ENCODE peak calls at places on chromosomes 7 and 10, in four cellular contexts. G, H, Q and I are unnamed samples.

GRCh38 chr7:120723465-120724385 is 134.2 kb downstream of the TSPAN12 start:
- DNase-seq in G (no peak), H (no peak), Q (no peak), I (no peak)

GRCh38 chr7:22572937-22573336 is 72.9 kb upstream of the STEAP1B start:
- DNase-seq in G (no peak), H (no peak), Q (no peak), I (no peak)

GRCh38 chr7:82562716-82563404 is 119.3 kb upstream of the CACNA2D1 start:
- DNase-seq in G (no peak), H (no peak), Q (no peak), I (no peak)

GRCh38 chr7:102393467-102393866 is 2.7 kb upstream of the PRKRIP1 start:
- DNase-seq in G (no peak), H (no peak), Q (no peak), I (no peak)

GRCh38 chr7:110759069-110759468 is 331.9 kb upstream of the LRRN3 start:
- DNase-seq in G (no peak), H (no peak), Q (no peak), I (no peak)

GRCh38 chr10:3853547-3853989 is 68.6 kb upstream of the KLF6 start:
- DNase-seq in G (no peak), H (no peak), Q (peak), I (no peak)

GRCh38 chr7:113918946-113919345 is at the start of gene PPP1R3A:
- DNase-seq in G (no peak), H (no peak), Q (no peak), I (no peak)

GRCh38 chr7:15085361-15085760 is 182.8 kb upstream of the DGKB start:
- DNase-seq in G (no peak), H (no peak), Q (no peak), I (no peak)

GRCh38 chr7:125025620-125026019 is 96.0 kb upstream of the POT1 start:
- DNase-seq in G (no peak), H (no peak), Q (no peak), I (no peak)

GRCh38 chr7:66894463-66895080 is 26.5 kb upstream of the TMEM248 start:
- DNase-seq in G (no peak), H (no peak), Q (no peak), I (no peak)

GRCh38 chr10:61970182-61971015 is 68.9 kb downstream of the ARID5B start:
- DNase-seq in G (no peak), H (no peak), Q (no peak), I (no peak)

GRCh38 chr7:26397786-26398435 is 106.2 kb downstream of the SNX10 start:
- DNase-seq in G (peak), H (peak), Q (peak), I (no peak)

GRCh38 chr10:47406870-47407648 is 23.0 kb upstream of the ZNF488 start:
- DNase-seq in G (no peak), H (no peak), Q (no peak), I (no peak)

GRCh38 chr7:46558482-46559193 is 637.6 kb upstream of the IGFBP3 start:
- DNase-seq in G (no peak), H (no peak), Q (no peak), I (no peak)

GRCh38 chr7:148819697-148820332 is 64.3 kb downstream of the EZH2 start:
- DNase-seq in G (no peak), H (no peak), Q (no peak), I (no peak)

GRCh38 chr7:152664636-152665035 is 11.3 kb downstream of the XRCC2 start:
- DNase-seq in G (no peak), H (no peak), Q (no peak), I (no peak)

GRCh38 chr7:3575753-3576531 is 274.9 kb downstream of the SDK1 start:
- DNase-seq in G (no peak), H (no peak), Q (peak), I (no peak)

GRCh38 chr7:129225206-129225930 is 538 bp downstream of the AHCYL2 start:
- DNase-seq in G (no peak), H (peak), Q (peak), I (no peak)

GRCh38 chr10:86779267-86780017 is 23.0 kb downstream of the BMPR1A start:
- DNase-seq in G (no peak), H (no peak), Q (no peak), I (no peak)

GRCh38 chr10:61039868-61040267 is 95.9 kb upstream of the RHOBTB1 start:
- DNase-seq in G (no peak), H (no peak), Q (no peak), I (no peak)

GRCh38 chr7:121099572-121099971 is 111.1 kb downstream of the CPED1 start:
- DNase-seq in G (no peak), H (no peak), Q (no peak), I (no peak)

GRCh38 chr7:111266613-111267012 is 175.7 kb downstream of the LRRN3 start:
- DNase-seq in G (no peak), H (no peak), Q (no peak), I (no peak)

GRCh38 chr10:126950401-126951105 is 45.3 kb downstream of the DOCK1 start:
- DNase-seq in G (no peak), H (peak), Q (no peak), I (no peak)

GRCh38 chr10:70651661-70652060 is 20.6 kb upstream of the ADAMTS14 start:
- DNase-seq in G (no peak), H (no peak), Q (no peak), I (no peak)

GRCh38 chr7:1175967-1176851 is 16.2 kb upstream of the ZFAND2A start:
- DNase-seq in G (peak), H (peak), Q (peak), I (no peak)